ENCODE peak calls at places on chromosomes 6 and 20, in nine cellular contexts. M is choroid plexus epithelial cell; A is A549; J is CD8-positive, alpha-beta T cell; V is GM13976; N is BJ; H is heart left ventricle; U is GM06990; C is A673. R is an unnamed sample.

GRCh38 chr20:6818033-6818808 is 50.7 kb downstream of the BMP2 start:
- DNase-seq in M (peak), A (no peak), J (no peak), V (no peak), N (no peak), H (no peak), U (no peak), C (no peak), R (no peak)

GRCh38 chr20:61599061-61599930 is 347.2 kb downstream of the CDH4 start:
- DNase-seq in M (no peak), A (no peak), J (no peak), V (no peak), N (no peak), H (no peak), U (no peak), C (peak), R (no peak)

GRCh38 chr6:10395946-10396577 is 18.8 kb downstream of the TFAP2A start:
- DNase-seq in M (no peak), A (no peak), J (no peak), V (no peak), N (no peak), H (no peak), U (no peak), C (no peak), R (no peak)

GRCh38 chr20:43579861-43580793 is 10.6 kb upstream of the IFT52 start:
- DNase-seq in M (peak), A (no peak), J (no peak), V (no peak), N (no peak), H (no peak), U (no peak), C (no peak), R (no peak)

GRCh38 chr20:24914388-24915241 is 34.5 kb upstream of the CST7 start:
- DNase-seq in M (no peak), A (no peak), J (no peak), V (peak), N (no peak), H (no peak), U (no peak), C (no peak), R (no peak)

GRCh38 chr20:49323622-49324238 is 45.9 kb upstream of the ZNFX1 start:
- DNase-seq in M (peak), A (no peak), J (no peak), V (peak), N (peak), H (no peak), U (no peak), C (peak), R (peak)

GRCh38 chr6:33373950-33374349 is 17.7 kb upstream of the KIFC1 start:
- DNase-seq in M (no peak), A (no peak), J (no peak), V (no peak), N (no peak), H (no peak), U (no peak), C (no peak), R (no peak)

GRCh38 chr6:55777461-55777860 is 97.9 kb downstream of the BMP5 start:
- DNase-seq in M (peak), A (no peak), J (no peak), V (no peak), N (no peak), H (no peak), U (no peak), C (no peak), R (no peak)

GRCh38 chr6:42720739-42721138 is 1.7 kb downstream of the PRPH2 start:
- DNase-seq in M (peak), A (no peak), J (no peak), V (no peak), N (no peak), H (no peak), U (no peak), C (no peak), R (no peak)

GRCh38 chr6:69894578-69895347 is 28.4 kb downstream of the COL19A1 start:
- DNase-seq in M (peak), A (no peak), J (no peak), V (peak), N (peak), H (no peak), U (no peak), C (peak), R (no peak)

GRCh38 chr6:159968295-159969203 is at the start of gene IGF2R:
- DNase-seq in M (peak), A (peak), J (peak), V (peak), N (no peak), H (peak), U (peak), C (peak), R (peak)

GRCh38 chr6:102415891-102416290 is 1022.4 kb downstream of the GRIK2 start:
- DNase-seq in M (no peak), A (no peak), J (no peak), V (no peak), N (no peak), H (no peak), U (no peak), C (no peak), R (no peak)

GRCh38 chr6:27592481-27593199 is 119.7 kb upstream of the ZNF184 start:
- DNase-seq in M (peak), A (peak), J (no peak), V (peak), N (no peak), H (no peak), U (peak), C (peak), R (peak)

GRCh38 chr6:149484733-149485700 is at the start of gene ZC3H12D:
- DNase-seq in M (peak), A (peak), J (peak), V (peak), N (peak), H (peak), U (peak), C (peak), R (peak)

GRCh38 chr20:44802702-44803101 is 7.6 kb downstream of the RIMS4 start:
- DNase-seq in M (no peak), A (no peak), J (no peak), V (no peak), N (no peak), H (no peak), U (no peak), C (no peak), R (no peak)

GRCh38 chr6:75275067-75275466 is 9.5 kb downstream of the TMEM30A start:
- DNase-seq in M (peak), A (no peak), J (no peak), V (no peak), N (peak), H (no peak), U (no peak), C (peak), R (no peak)

GRCh38 chr20:11705512-11705911 is 212.2 kb upstream of the BTBD3 start:
- DNase-seq in M (no peak), A (no peak), J (no peak), V (no peak), N (no peak), H (no peak), U (no peak), C (no peak), R (no peak)

GRCh38 chr20:13261460-13262301 is 40.6 kb downstream of the ISM1 start:
- DNase-seq in M (peak), A (peak), J (peak), V (peak), N (no peak), H (no peak), U (peak), C (peak), R (peak)

GRCh38 chr20:49712918-49713778 is 530 bp downstream of the B4GALT5 start:
- DNase-seq in M (peak), A (peak), J (peak), V (peak), N (no peak), H (peak), U (peak), C (peak), R (peak)

GRCh38 chr20:61704661-61705060 is 361.0 kb downstream of the TAF4 start:
- DNase-seq in M (no peak), A (no peak), J (no peak), V (no peak), N (no peak), H (no peak), U (no peak), C (no peak), R (no peak)

GRCh38 chr6:108102965-108103364 is 28.4 kb upstream of the OSTM1 start:
- DNase-seq in M (no peak), A (no peak), J (no peak), V (no peak), N (no peak), H (no peak), U (no peak), C (no peak), R (no peak)

GRCh38 chr6:140069576-140069975 is 695.1 kb upstream of the CITED2 start:
- DNase-seq in M (no peak), A (no peak), J (no peak), V (no peak), N (no peak), H (no peak), U (no peak), C (no peak), R (no peak)

GRCh38 chr6:149132336-149132735 is 185.2 kb upstream of the TAB2 start:
- DNase-seq in M (no peak), A (no peak), J (no peak), V (no peak), N (no peak), H (no peak), U (no peak), C (no peak), R (no peak)

GRCh38 chr6:84921891-84922290 is 157.5 kb upstream of the TBX18 start:
- DNase-seq in M (peak), A (no peak), J (no peak), V (no peak), N (no peak), H (no peak), U (no peak), C (no peak), R (no peak)

GRCh38 chr6:35014341-35014740 is 125.3 kb downstream of the ANKS1A start:
- DNase-seq in M (no peak), A (no peak), J (no peak), V (no peak), N (no peak), H (no peak), U (no peak), C (peak), R (no peak)

GRCh38 chr20:32898721-32899120 is 40.0 kb downstream of the EFCAB8 start:
- DNase-seq in M (peak), A (no peak), J (no peak), V (no peak), N (peak), H (no peak), U (no peak), C (no peak), R (no peak)

GRCh38 chr6:131053546-131054240 is 9.4 kb downstream of the EPB41L2 start:
- DNase-seq in M (no peak), A (no peak), J (no peak), V (no peak), N (no peak), H (no peak), U (no peak), C (no peak), R (no peak)

GRCh38 chr6:11370191-11371018 is 137.9 kb upstream of the NEDD9 start:
- DNase-seq in M (peak), A (no peak), J (no peak), V (no peak), N (no peak), H (peak), U (no peak), C (no peak), R (no peak)

GRCh38 chr20:61682998-61683681 is 382.5 kb downstream of the TAF4 start:
- DNase-seq in M (no peak), A (no peak), J (no peak), V (no peak), N (peak), H (no peak), U (no peak), C (no peak), R (no peak)

GRCh38 chr6:134873500-134874388 is 76.2 kb downstream of the ALDH8A1 start:
- DNase-seq in M (no peak), A (no peak), J (no peak), V (no peak), N (no peak), H (no peak), U (peak), C (no peak), R (no peak)

GRCh38 chr6:134938896-134939295 is 11.0 kb downstream of the ALDH8A1 start:
- DNase-seq in M (no peak), A (no peak), J (no peak), V (peak), N (no peak), H (no peak), U (no peak), C (peak), R (no peak)

GRCh38 chr6:158508450-158508849 is 51.4 kb upstream of the TMEM181 start:
- DNase-seq in M (no peak), A (no peak), J (no peak), V (no peak), N (no peak), H (no peak), U (no peak), C (no peak), R (no peak)

GRCh38 chr6:81795890-81796289 is 43.4 kb upstream of the TENT5A start:
- DNase-seq in M (no peak), A (no peak), J (no peak), V (no peak), N (no peak), H (no peak), U (no peak), C (no peak), R (no peak)

GRCh38 chr6:116764557-116764960 is 960 bp downstream of the FAM162B start:
- DNase-seq in M (peak), A (no peak), J (no peak), V (peak), N (no peak), H (no peak), U (peak), C (no peak), R (no peak)

GRCh38 chr20:25177890-25178321 is 17.6 kb upstream of the ENTPD6 start:
- DNase-seq in M (peak), A (no peak), J (no peak), V (no peak), N (no peak), H (no peak), U (no peak), C (no peak), R (peak)

GRCh38 chr6:37804676-37805075 is 14.9 kb upstream of the ZFAND3 start:
- DNase-seq in M (peak), A (no peak), J (no peak), V (no peak), N (no peak), H (no peak), U (no peak), C (no peak), R (no peak)

GRCh38 chr6:21230536-21230935 is 363.0 kb upstream of the SOX4 start:
- DNase-seq in M (no peak), A (no peak), J (no peak), V (no peak), N (no peak), H (no peak), U (no peak), C (no peak), R (no peak)

GRCh38 chr20:50415516-50416268 is 94.5 kb upstream of the PTPN1 start:
- DNase-seq in M (peak), A (peak), J (no peak), V (no peak), N (peak), H (peak), U (no peak), C (no peak), R (peak)

GRCh38 chr6:89082439-89082838 is 1.9 kb downstream of the PNRC1 start:
- DNase-seq in M (peak), A (no peak), J (no peak), V (peak), N (no peak), H (no peak), U (no peak), C (peak), R (no peak)

DNA sequence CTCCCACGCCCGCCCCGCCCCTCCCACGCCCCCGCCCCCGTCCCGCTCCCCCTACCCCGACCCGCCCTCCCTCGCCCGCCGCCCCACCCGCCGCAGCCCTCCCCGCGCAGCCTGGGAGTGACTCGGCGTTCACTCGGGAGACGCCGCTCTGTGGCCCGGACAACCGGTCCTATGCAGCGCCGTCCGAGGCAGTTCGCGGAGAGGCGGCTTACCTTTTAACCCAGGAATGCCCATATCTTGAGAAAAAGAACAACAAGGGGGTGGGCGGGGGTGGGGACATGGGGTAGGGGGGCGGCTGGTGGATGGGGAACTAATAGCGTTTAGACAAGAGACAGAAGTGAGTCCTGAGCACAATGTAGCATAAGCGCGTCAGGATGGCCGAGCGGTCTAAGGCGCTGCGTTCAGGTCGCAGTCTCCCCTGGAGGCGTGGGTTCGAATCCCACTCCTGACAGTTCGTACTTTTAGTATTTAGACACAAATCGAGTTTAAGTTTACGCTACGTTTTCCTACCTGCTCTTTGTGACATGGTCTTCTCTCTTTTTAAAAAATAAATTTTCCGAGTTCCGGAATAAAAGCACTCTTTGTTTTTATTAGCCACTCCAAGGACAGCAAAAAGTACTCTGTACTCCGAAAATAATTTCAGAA is 17.2 kb upstream of the HMGN4 start:
- DNase-seq in M (peak), A (peak), J (peak), V (peak), N (no peak), H (peak), U (peak), C (peak), R (peak)
- TF ChIP-seq CTCF in M (no peak), A (no peak), J (no peak), V (no peak), N (no peak), H (no peak), U (peak), C (no peak), R (no peak)

GRCh38 chr20:35884541-35884865 is 69.8 kb downstream of the SCAND1 start:
- DNase-seq in M (no peak), A (no peak), J (no peak), V (no peak), N (no peak), H (no peak), U (no peak), C (no peak), R (no peak)
- TF ChIP-seq CTCF in M (no peak), A (no peak), J (no peak), V (no peak), N (no peak), H (no peak), U (no peak), C (no peak), R (no peak)

DNA sequence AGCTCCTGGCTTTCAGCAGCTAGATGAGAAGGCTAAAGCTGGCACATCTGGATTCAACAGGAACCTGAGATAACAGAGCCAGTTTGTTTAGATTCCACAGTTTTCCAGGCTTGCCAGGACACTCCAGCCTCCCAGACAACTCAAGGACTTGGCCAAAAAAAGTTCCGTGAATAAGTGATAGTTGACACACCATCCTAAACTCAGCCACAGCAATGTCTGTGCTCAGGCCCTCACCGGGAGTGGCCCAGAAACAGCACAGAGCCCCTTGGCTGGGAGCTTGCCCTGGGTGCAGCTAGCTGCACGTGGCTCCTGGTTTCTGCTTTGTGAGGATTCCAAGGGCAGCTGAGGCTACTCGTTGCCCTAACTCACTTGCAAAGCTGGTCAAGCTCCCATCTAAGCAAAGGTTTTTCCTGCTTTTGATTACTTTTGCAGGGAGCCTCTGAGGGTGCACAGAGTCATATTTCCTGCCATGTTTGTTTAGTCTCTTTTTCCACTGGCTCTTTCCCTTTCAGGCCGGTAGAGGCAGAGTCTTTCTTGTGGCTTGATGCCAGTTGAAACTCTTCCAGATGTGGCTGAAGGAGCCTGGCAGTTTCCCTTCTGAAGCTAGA is 118.3 kb upstream of the ECI2 start:
- DNase-seq in M (peak), A (peak), J (no peak), V (no peak), N (no peak), H (no peak), U (no peak), C (peak), R (peak)
- TF ChIP-seq CTCF in M (peak), A (no peak), J (no peak), V (no peak), N (peak), H (peak), U (no peak), C (peak), R (no peak)

DNA sequence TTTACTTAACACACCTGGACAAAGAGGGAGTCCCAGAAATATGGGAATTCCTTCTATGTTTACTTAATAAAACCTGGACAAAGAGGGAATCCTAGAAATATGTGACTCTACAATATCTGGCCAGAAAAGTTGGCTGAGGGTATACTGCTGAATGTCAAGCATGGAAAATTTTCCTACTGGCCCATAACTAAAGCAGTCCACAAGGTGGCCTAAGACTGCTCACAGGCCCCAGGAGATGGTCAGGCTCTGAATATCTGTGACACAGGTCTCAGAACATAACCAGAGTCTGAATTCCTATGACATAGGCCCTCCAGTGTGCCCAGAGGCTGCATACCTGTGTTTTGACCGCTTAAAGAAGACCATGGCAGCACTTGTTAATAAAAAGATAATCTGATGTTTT is 578.2 kb upstream of the NRSN1 start:
- DNase-seq in M (peak), A (no peak), J (no peak), V (no peak), N (no peak), H (no peak), U (no peak), C (no peak), R (peak)
- TF ChIP-seq CTCF in M (peak), A (no peak), J (no peak), V (no peak), N (no peak), H (no peak), U (no peak), C (no peak), R (no peak)

GRCh38 chr6:45196121-45196520 is 132.0 kb upstream of the RUNX2 start:
- DNase-seq in M (peak), A (no peak), J (no peak), V (no peak), N (no peak), H (no peak), U (no peak), C (no peak), R (no peak)

GRCh38 chr6:45200510-45200909 is 127.6 kb upstream of the RUNX2 start:
- DNase-seq in M (no peak), A (no peak), J (no peak), V (no peak), N (no peak), H (no peak), U (no peak), C (no peak), R (no peak)

GRCh38 chr6:45195137-45195536 is 133.0 kb upstream of the RUNX2 start:
- DNase-seq in M (no peak), A (no peak), J (no peak), V (no peak), N (no peak), H (no peak), U (no peak), C (no peak), R (no peak)

DNA sequence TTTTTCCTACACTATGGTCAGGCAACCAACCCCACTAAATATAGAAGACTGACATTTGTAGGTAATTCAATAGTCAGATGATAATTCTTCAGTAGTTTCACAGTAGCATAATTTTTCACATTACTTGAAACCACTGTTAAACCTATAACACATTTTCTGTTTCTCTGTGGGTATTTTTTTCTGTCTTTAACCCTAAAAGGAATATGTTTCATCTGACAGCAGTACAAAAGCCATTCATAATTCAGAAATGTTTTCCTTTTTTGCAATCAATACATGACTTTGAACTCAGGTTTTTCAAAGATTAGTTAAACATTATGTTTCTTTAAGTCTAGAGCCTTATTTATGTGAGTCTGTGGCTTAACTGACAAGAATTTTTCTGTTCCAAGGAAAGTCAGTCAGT is 128.6 kb upstream of the RUNX2 start:
- DNase-seq in M (no peak), A (no peak), J (no peak), V (no peak), N (no peak), H (no peak), U (no peak), C (no peak), R (no peak)
- TF ChIP-seq CTCF in M (no peak), A (no peak), J (no peak), V (no peak), N (no peak), H (no peak), U (no peak), C (no peak), R (no peak)

R was measured in Calu3.